ENCODE peak calls at places on chromosomes 4 and X, in five cellular contexts. M is right lobe of liver; V is Karpas-422; I is AG04450; J is CD4-positive, CD25-positive, alpha-beta regulatory T cell. F is an unnamed sample.

GRCh38 chrX:22220941-22221340 is 51.8 kb upstream of the CBLL2 start:
- DNase-seq in M (no peak), V (no peak), I (peak; percentile 30), J (no peak), F (peak; percentile 28)

GRCh38 chr4:517806-518070 is 18.7 kb downstream of the PIGG start:
- DNase-seq in M (no peak), V (no peak), I (no peak), J (no peak), F (no peak)

GRCh38 chrX:103919336-103919682 is 43.1 kb upstream of the TMSB15B start:
- DNase-seq in M (no peak), V (peak; percentile 77), I (no peak), J (no peak), F (peak; percentile 43)

GRCh38 chr4:86896596-86896995 is 4.4 kb upstream of the C4orf36 start:
- DNase-seq in M (no peak), V (no peak), I (no peak), J (no peak), F (no peak)

GRCh38 chr4:7103599-7104365 is 35.9 kb upstream of the GRPEL1 start:
- DNase-seq in M (peak; percentile 89), V (no peak), I (no peak), J (no peak), F (no peak)

GRCh38 chr4:27807207-27807606 is 946.6 kb downstream of the STIM2 start:
- DNase-seq in M (no peak), V (no peak), I (no peak), J (no peak), F (no peak)

GRCh38 chr4:173074501-173074946 is 94.1 kb upstream of the GALNT7 start:
- DNase-seq in M (no peak), V (no peak), I (peak; percentile 67), J (no peak), F (peak; percentile 82)

GRCh38 chr4:141573678-141574077 is 62.7 kb upstream of the IL15 start:
- DNase-seq in M (no peak), V (no peak), I (no peak), J (no peak), F (no peak)

GRCh38 chr4:119750771-119751170 is 122.2 kb upstream of the PDE5A start:
- DNase-seq in M (no peak), V (no peak), I (no peak), J (no peak), F (no peak)

GRCh38 chr4:141388483-141388882 is 167.8 kb downstream of the ZNF330 start:
- DNase-seq in M (no peak), V (no peak), I (peak; percentile 62), J (no peak), F (peak; percentile 88)

GRCh38 chr4:39502034-39502658 is 25.1 kb downstream of the UGDH start:
- DNase-seq in M (no peak), V (no peak), I (peak; percentile 11), J (no peak), F (peak; percentile 58)

GRCh38 chrX:16185725-16186136 is 18.4 kb downstream of the MAGEB17 start:
- DNase-seq in M (no peak), V (no peak), I (peak; percentile 21), J (no peak), F (peak; percentile 58)

GRCh38 chrX:40996886-40997530 is 88.2 kb upstream of the USP9X start:
- DNase-seq in M (no peak), V (peak; percentile 80), I (no peak), J (no peak), F (peak; percentile 93)

GRCh38 chr4:5956285-5957021 is 61.8 kb downstream of the C4orf50 start:
- DNase-seq in M (peak; percentile 77), V (peak; percentile 96), I (no peak), J (no peak), F (no peak)

GRCh38 chrX:51697397-51697796 is 12.9 kb upstream of the CENPVL1 start:
- DNase-seq in M (no peak), V (peak; percentile 31), I (no peak), J (no peak), F (no peak)

GRCh38 chr4:125728568-125728967 is 413.8 kb downstream of the FAT4 start:
- DNase-seq in M (no peak), V (no peak), I (peak; percentile 89), J (no peak), F (peak; percentile 95)

GRCh38 chrX:24761306-24761705 is 67.6 kb downstream of the POLA1 start:
- DNase-seq in M (no peak), V (no peak), I (no peak), J (no peak), F (no peak)

GRCh38 chrX:101219840-101220191 is 230 bp downstream of the DRP2 start:
- DNase-seq in M (no peak), V (no peak), I (no peak), J (no peak), F (peak; percentile 71)

GRCh38 chr4:85147481-85148076 is 181.1 kb upstream of the WDFY3 start:
- DNase-seq in M (no peak), V (peak; percentile 86), I (peak; percentile 6), J (no peak), F (peak; percentile 80)

GRCh38 chr4:8225704-8226443 is 26.8 kb downstream of the SH3TC1 start:
- DNase-seq in M (no peak), V (no peak), I (no peak), J (no peak), F (no peak)

GRCh38 chrX:110210417-110211139 is 107.3 kb downstream of the AMMECR1 start:
- DNase-seq in M (no peak), V (no peak), I (peak; percentile 73), J (no peak), F (peak; percentile 73)

GRCh38 chr4:147481577-147482109 is 746 bp downstream of the EDNRA start:
- DNase-seq in M (no peak), V (no peak), I (no peak), J (no peak), F (no peak)

GRCh38 chrX:43655151-43655676 is 885 bp upstream of the MAOA start:
- DNase-seq in M (peak; percentile 54), V (no peak), I (no peak), J (peak; percentile 32), F (peak; percentile 56)

GRCh38 chr4:110152386-110152785 is 46.0 kb downstream of the ELOVL6 start:
- DNase-seq in M (no peak), V (no peak), I (no peak), J (no peak), F (no peak)

GRCh38 chr4:161003418-161004057 is 1160.3 kb downstream of the FSTL5 start:
- DNase-seq in M (no peak), V (no peak), I (no peak), J (no peak), F (no peak)
- H3K4me3 ChIP-seq in M (no peak overlapping the region), V (no peak overlapping the region), I (no peak overlapping the region), J (no peak overlapping the region), F (no peak overlapping the region)

GRCh38 chr4:102342404-102343074 is 2.7 kb downstream of the SLC39A8 start:
- DNase-seq in M (no peak), V (no peak), I (no peak), J (no peak), F (no peak)
- H3K4me3 ChIP-seq in M (no peak overlapping the region), V (peak overlapping the region; percentile 71), I (no peak overlapping the region), J (peak overlapping the region; percentile 95), F (no peak overlapping the region)

GRCh38 chr4:183098080-183098722 is 856 bp upstream of the WWC2 start:
- DNase-seq in M (peak; percentile 87), V (no peak), I (no peak), J (no peak), F (peak; percentile 61)

GRCh38 chr4:183096276-183096965 is 2.6 kb upstream of the WWC2 start:
- DNase-seq in M (no peak), V (no peak), I (no peak), J (no peak), F (no peak)

GRCh38 chr4:183098723-183099536 is at the start of gene WWC2:
- DNase-seq in M (peak; percentile 95), V (no peak), I (peak; percentile 79), J (peak; percentile 40), F (peak; percentile 95)

GRCh38 chr4:183099537-183100297 is 660 bp downstream of the WWC2 start:
- DNase-seq in M (peak; percentile 65), V (no peak), I (no peak), J (no peak), F (no peak)

GRCh38 chr4:183097251-183098079 is 1.6 kb upstream of the WWC2 start:
- DNase-seq in M (peak; percentile 62), V (no peak), I (no peak), J (no peak), F (no peak)
- H3K4me3 ChIP-seq in M (peak overlapping the region; percentile 81), V (no peak overlapping the region), I (peak overlapping the region; percentile 73), J (no peak overlapping the region), F (peak overlapping the region; percentile 78)

GRCh38 chr4:11542952-11543351 is 114.3 kb upstream of the HS3ST1 start:
- DNase-seq in M (no peak), V (no peak), I (no peak), J (no peak), F (no peak)

GRCh38 chr4:11548529-11549176 is 120.0 kb upstream of the HS3ST1 start:
- DNase-seq in M (no peak), V (no peak), I (no peak), J (no peak), F (peak; percentile 27)

GRCh38 chr4:11546391-11547160 is 117.9 kb upstream of the HS3ST1 start:
- DNase-seq in M (no peak), V (no peak), I (no peak), J (no peak), F (no peak)

GRCh38 chr4:11543710-11544109 is 115.0 kb upstream of the HS3ST1 start:
- DNase-seq in M (no peak), V (no peak), I (no peak), J (no peak), F (peak; percentile 86)

GRCh38 chr4:11545651-11546050 is 117.0 kb upstream of the HS3ST1 start:
- DNase-seq in M (no peak), V (no peak), I (no peak), J (no peak), F (no peak)
- H3K4me3 ChIP-seq in M (no peak overlapping the region), V (no peak overlapping the region), I (no peak overlapping the region), J (no peak overlapping the region), F (no peak overlapping the region)

GRCh38 chr4:48194986-48195773 is 61.1 kb upstream of the TXK start:
- DNase-seq in M (no peak), V (no peak), I (no peak), J (no peak), F (no peak)
- H3K4me3 ChIP-seq in M (no peak overlapping the region), V (no peak overlapping the region), I (no peak overlapping the region), J (no peak overlapping the region), F (no peak overlapping the region)

GRCh38 chr4:184728858-184729257 is 5.0 kb downstream of the CENPU start:
- DNase-seq in M (no peak), V (no peak), I (no peak), J (no peak), F (peak; percentile 88)
- H3K4me3 ChIP-seq in M (no peak overlapping the region), V (no peak overlapping the region), I (no peak overlapping the region), J (no peak overlapping the region), F (no peak overlapping the region)

F was measured in fibroblast of pulmonary artery.